ENCODE peak calls at places on chromosomes 7 and 10, in four cellular contexts. Q, O, J and E are unnamed samples. For H3K36me3, the result is how much of the 10 kb centered on the place peaks cover.

GRCh38 chr10:102579206-102579790 is 65.0 kb upstream of the TRIM8 start:
- DNase-seq in Q (no peak), O (no peak), J (no peak), E (no peak)

GRCh38 chr10:8180348-8180747 is 125.9 kb downstream of the GATA3 start:
- DNase-seq in Q (no peak), O (no peak), J (no peak), E (no peak)

GRCh38 chr10:35821339-35821911 is 179.3 kb upstream of the FZD8 start:
- DNase-seq in Q (no peak), O (no peak), J (no peak), E (no peak)

GRCh38 chr7:6615853-6616555 is 594 bp downstream of the ZNF853 start:
- DNase-seq in Q (no peak), O (no peak), J (peak), E (peak)

GRCh38 chr10:90313548-90314325 is 544.1 kb downstream of the HTR7 start:
- DNase-seq in Q (no peak), O (no peak), J (no peak), E (no peak)

GRCh38 chr7:17774248-17774647 is 166.0 kb downstream of the SNX13 start:
- DNase-seq in Q (no peak), O (no peak), J (no peak), E (peak)

GRCh38 chr7:22394739-22395138 is 37.8 kb upstream of the RAPGEF5 start:
- DNase-seq in Q (no peak), O (no peak), J (no peak), E (no peak)

GRCh38 chr10:3186365-3186764 is 13.8 kb upstream of the PITRM1 start:
- DNase-seq in Q (no peak), O (no peak), J (no peak), E (no peak)

GRCh38 chr7:44106311-44107065 is 2.3 kb downstream of the AEBP1 start:
- DNase-seq in Q (no peak), O (no peak), J (no peak), E (no peak)

GRCh38 chr7:90692396-90692795 is 96.3 kb downstream of the CDK14 start:
- DNase-seq in Q (no peak), O (no peak), J (no peak), E (no peak)

GRCh38 chr7:20306499-20306946 is 24.2 kb upstream of the ITGB8 start:
- DNase-seq in Q (no peak), O (no peak), J (no peak), E (no peak)

GRCh38 chr7:1825877-1826741 is 156.0 kb downstream of the ELFN1 start:
- DNase-seq in Q (no peak), O (no peak), J (no peak), E (no peak)

GRCh38 chr10:119090968-119091367 is 10.4 kb upstream of the EIF3A start:
- DNase-seq in Q (no peak), O (no peak), J (no peak), E (no peak)

GRCh38 chr7:12643001-12643400 is 44.4 kb upstream of the ARL4A start:
- DNase-seq in Q (no peak), O (no peak), J (no peak), E (no peak)

GRCh38 chr7:33040803-33041516 is 21.6 kb downstream of the NT5C3A start:
- DNase-seq in Q (peak), O (no peak), J (peak), E (peak)
- TF ChIP-seq POLR2A in Q (no peak), O (no peak), J (peak), E (no peak)

GRCh38 chr10:96047004-96047649 is 3.7 kb downstream of the CCNJ start:
- DNase-seq in Q (no peak), O (no peak), J (no peak), E (no peak)
- H3K27ac ChIP-seq in Q (no peak), O (no peak), J (no peak), E (no peak)

GRCh38 chr10:4281207-4281825 is 496.3 kb upstream of the KLF6 start:
- DNase-seq in Q (no peak), O (no peak), J (no peak), E (no peak)

GRCh38 chr10:4285121-4285520 is 500.1 kb upstream of the KLF6 start:
- DNase-seq in Q (no peak), O (no peak), J (no peak), E (no peak)

GRCh38 chr10:4282496-4282895 is 497.5 kb upstream of the KLF6 start:
- DNase-seq in Q (no peak), O (no peak), J (no peak), E (no peak)

GRCh38 chr10:4280481-4281206 is 495.6 kb upstream of the KLF6 start:
- DNase-seq in Q (no peak), O (no peak), J (no peak), E (no peak)

GRCh38 chr10:4283841-4284610 is 499.0 kb upstream of the KLF6 start:
- DNase-seq in Q (peak), O (peak), J (no peak), E (peak)
- H3K36me3 ChIP-seq in Q (under half), O (under half), J (under half), E (under half)

GRCh38 chr7:75889223-75889825 is 10.5 kb downstream of the RHBDD2 start:
- DNase-seq in Q (no peak), O (no peak), J (no peak), E (no peak)

GRCh38 chr7:75887669-75888369 is 9.0 kb downstream of the RHBDD2 start:
- DNase-seq in Q (no peak), O (no peak), J (no peak), E (no peak)

GRCh38 chr7:75891815-75892411 is 13.1 kb downstream of the RHBDD2 start:
- DNase-seq in Q (no peak), O (no peak), J (no peak), E (no peak)

GRCh38 chr7:75888464-75889222 is 9.8 kb downstream of the RHBDD2 start:
- DNase-seq in Q (no peak), O (no peak), J (no peak), E (no peak)

DNA sequence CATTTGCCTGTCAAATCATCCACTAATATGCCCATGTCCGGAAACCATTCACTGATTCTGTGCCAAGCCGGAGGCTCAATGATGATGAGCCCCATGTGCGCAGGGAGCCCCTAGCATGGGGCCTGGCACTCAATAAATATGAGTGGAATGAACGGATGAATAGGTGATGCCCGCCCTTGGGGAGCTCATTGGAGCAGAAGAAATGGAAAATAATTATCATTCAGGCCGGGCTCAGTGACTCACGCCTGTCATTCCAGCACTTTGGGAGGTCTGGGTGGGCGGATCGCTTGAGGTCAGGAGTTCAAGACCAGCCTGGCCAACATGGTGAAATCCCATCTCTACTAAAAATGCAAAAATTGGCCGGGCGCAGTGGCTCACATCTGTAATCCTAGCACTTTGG is 11.0 kb downstream of the RHBDD2 start:
- DNase-seq in Q (no peak), O (peak), J (no peak), E (no peak)
- TF ChIP-seq POLR2A in Q (no peak), O (no peak), J (no peak), E (no peak)

GRCh38 chr10:26858707-26859034 is 2.1 kb downstream of the ABI1 start:
- DNase-seq in Q (no peak), O (no peak), J (no peak), E (no peak)
- H3K27ac ChIP-seq in Q (no peak), O (no peak), J (no peak), E (peak)

GRCh38 chr10:93368210-93368609 is 113.9 kb downstream of the MYOF start:
- DNase-seq in Q (no peak), O (no peak), J (no peak), E (no peak)

GRCh38 chr10:93369588-93370164 is 112.5 kb downstream of the MYOF start:
- DNase-seq in Q (no peak), O (no peak), J (no peak), E (no peak)

GRCh38 chr10:93363891-93364648 is 118.1 kb downstream of the MYOF start:
- DNase-seq in Q (no peak), O (no peak), J (no peak), E (peak)
- H3K36me3 ChIP-seq in Q (under half), O (under half), J (under half), E (under half)